ENCODE peak calls at places on chromosomes 7 and 10, in seven cellular contexts. E is foreskin fibroblast, D is heart left ventricle, L is HL-60, G is A549, C is Peyer's patch, O is right lobe of liver. J is an unnamed sample.

GRCh38 chr7:2143450-2143849 is 89.3 kb downstream of the MAD1L1 start:
- DNase-seq in E (no peak), D (no peak), L (no peak), G (no peak), C (no peak), O (no peak), J (no peak)

GRCh38 chr10:123009105-123009805 is 449 bp downstream of the ACADSB start:
- DNase-seq in E (no peak), D (peak; percentile 28), L (no peak), G (peak; percentile 27), C (peak; percentile 60), O (peak; percentile 60), J (peak; percentile 21)

GRCh38 chr10:69820817-69821216 is 19.1 kb downstream of the COL13A1 start:
- DNase-seq in E (no peak), D (no peak), L (no peak), G (no peak), C (no peak), O (no peak), J (no peak)

GRCh38 chr7:73768661-73769480 is 1.2 kb downstream of the CLDN3 start:
- DNase-seq in E (no peak), D (no peak), L (no peak), G (no peak), C (no peak), O (peak; percentile 55), J (no peak)

GRCh38 chr10:32038777-32039176 is 17.4 kb downstream of the KIF5B start:
- DNase-seq in E (no peak), D (no peak), L (no peak), G (no peak), C (no peak), O (no peak), J (no peak)

GRCh38 chr10:45514283-45515270 is 140.6 kb downstream of the ALOX5 start:
- DNase-seq in E (no peak), D (no peak), L (no peak), G (no peak), C (no peak), O (no peak), J (no peak)

GRCh38 chr7:118949031-118949430 is 724.5 kb downstream of the ANKRD7 start:
- DNase-seq in E (no peak), D (no peak), L (no peak), G (no peak), C (no peak), O (no peak), J (no peak)

GRCh38 chr7:77537136-77537594 is at the start of gene PTPN12:
- DNase-seq in E (no peak), D (no peak), L (peak; percentile 56), G (no peak), C (no peak), O (peak; percentile 84), J (no peak)

GRCh38 chr10:31318382-31318853 is 598 bp upstream of the ZEB1 start:
- DNase-seq in E (peak; percentile 66), D (peak; percentile 69), L (peak; percentile 77), G (peak; percentile 59), C (no peak), O (peak; percentile 86), J (peak; percentile 67)

GRCh38 chr10:48458662-48459048 is 146.2 kb downstream of the ARHGAP22 start:
- DNase-seq in E (no peak), D (no peak), L (no peak), G (no peak), C (no peak), O (no peak), J (no peak)

GRCh38 chr10:49179699-49180511 is 8.3 kb downstream of the TMEM273 start:
- DNase-seq in E (no peak), D (no peak), L (no peak), G (no peak), C (no peak), O (no peak), J (peak; percentile 51)

GRCh38 chr7:33494473-33494872 is 365.1 kb downstream of the BBS9 start:
- DNase-seq in E (no peak), D (no peak), L (no peak), G (no peak), C (no peak), O (no peak), J (no peak)

GRCh38 chr10:104199567-104199966 is 32.6 kb downstream of the CFAP43 start:
- DNase-seq in E (no peak), D (no peak), L (no peak), G (no peak), C (no peak), O (no peak), J (no peak)

DNA sequence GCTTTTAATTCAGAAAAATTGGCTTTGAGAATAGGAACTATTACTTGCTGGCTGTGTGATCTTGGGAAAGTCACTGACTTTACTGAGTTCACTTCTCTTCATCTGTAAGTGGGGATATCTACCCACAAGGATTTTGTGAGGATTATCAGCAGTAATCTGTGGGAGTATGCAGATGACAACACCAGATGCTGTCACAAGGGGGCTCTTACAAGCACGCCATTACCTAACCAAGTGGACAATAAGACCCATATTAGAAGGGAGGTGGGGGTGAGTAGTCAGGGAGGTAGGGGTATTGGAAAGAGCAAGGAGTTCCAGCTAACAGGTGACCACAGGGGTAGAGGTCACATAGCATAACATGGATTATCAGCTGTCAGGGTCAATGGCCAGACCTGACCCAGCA is 569.4 kb downstream of the SUGCT start:
- DNase-seq in E (no peak), D (no peak), L (no peak), G (no peak), C (no peak), O (no peak), J (no peak)
- TF ChIP-seq CTCF in E (no peak), D (no peak), L (no peak), G (no peak), C (no peak), O (no peak), J (no peak)

GRCh38 chr7:83934118-83934734 is 260.4 kb downstream of the SEMA3A start:
- DNase-seq in E (no peak), D (no peak), L (no peak), G (no peak), C (no peak), O (no peak), J (no peak)
- TF ChIP-seq CTCF in E (peak; percentile 27), D (no peak), L (no peak), G (peak; percentile 44), C (no peak), O (peak; percentile 9), J (no peak)

GRCh38 chr10:27360581-27361172 is 120.1 kb upstream of the ACBD5 start:
- DNase-seq in E (peak; percentile 47), D (peak; percentile 74), L (peak; percentile 50), G (peak; percentile 54), C (peak; percentile 92), O (peak; percentile 68), J (peak; percentile 89)

GRCh38 chr10:27356738-27357137 is 116.1 kb upstream of the ACBD5 start:
- DNase-seq in E (no peak), D (no peak), L (no peak), G (no peak), C (no peak), O (no peak), J (no peak)

GRCh38 chr10:27359792-27360320 is 119.3 kb upstream of the ACBD5 start:
- DNase-seq in E (no peak), D (no peak), L (no peak), G (no peak), C (no peak), O (no peak), J (no peak)

GRCh38 chr10:27355918-27356573 is 115.4 kb upstream of the ACBD5 start:
- DNase-seq in E (no peak), D (no peak), L (no peak), G (no peak), C (no peak), O (no peak), J (no peak)
- TF ChIP-seq CTCF in E (no peak), D (no peak), L (no peak), G (no peak), C (no peak), O (peak; percentile 33), J (no peak)

GRCh38 chr10:126904493-126904806 is 778 bp upstream of the DOCK1 start:
- DNase-seq in E (no peak), D (no peak), L (no peak), G (no peak), C (no peak), O (no peak), J (no peak)

GRCh38 chr10:126903646-126904360 is 1.4 kb upstream of the DOCK1 start:
- DNase-seq in E (no peak), D (no peak), L (no peak), G (no peak), C (no peak), O (no peak), J (no peak)

GRCh38 chr10:126904807-126905686 is at the start of gene DOCK1:
- DNase-seq in E (peak; percentile 65), D (peak; percentile 79), L (no peak), G (peak; percentile 82), C (peak; percentile 74), O (peak; percentile 73), J (peak; percentile 17)

GRCh38 chr10:126898460-126898859 is 6.8 kb upstream of the DOCK1 start:
- DNase-seq in E (no peak), D (no peak), L (no peak), G (no peak), C (no peak), O (no peak), J (no peak)

GRCh38 chr10:126902157-126902556 is 3.1 kb upstream of the DOCK1 start:
- DNase-seq in E (peak; percentile 79), D (no peak), L (no peak), G (peak; percentile 47), C (no peak), O (no peak), J (peak; percentile 5)
- TF ChIP-seq CTCF in E (peak; percentile 49), D (no peak), L (no peak), G (no peak), C (no peak), O (no peak), J (no peak)

DNA sequence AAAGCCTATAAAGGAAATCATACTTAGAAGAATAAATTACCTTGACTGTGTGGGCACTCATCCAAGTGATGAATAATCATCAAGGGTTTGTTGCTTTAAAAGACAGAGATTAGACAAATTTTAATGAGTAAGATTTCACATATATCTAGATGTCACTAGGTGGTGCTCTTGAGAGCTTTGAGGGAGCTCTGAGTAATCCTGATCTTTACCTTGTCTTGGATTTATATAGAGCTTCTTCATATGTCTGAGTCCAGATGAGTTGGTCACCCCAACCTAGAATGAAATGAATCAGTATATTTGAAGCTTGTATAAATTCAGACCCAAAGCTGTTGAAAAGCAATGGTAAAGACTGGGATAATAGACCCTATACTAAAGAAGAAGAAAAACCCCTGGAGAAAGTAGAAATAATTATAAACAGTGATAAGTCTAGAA is 3.7 kb downstream of the AGR2 start:
- DNase-seq in E (peak; percentile 73), D (no peak), L (no peak), G (peak; percentile 84), C (no peak), O (no peak), J (no peak)
- TF ChIP-seq CTCF in E (peak; percentile 47), D (peak; percentile 30), L (peak; percentile 13), G (peak; percentile 79), C (no peak), O (peak; percentile 54), J (peak; percentile 57)